ENCODE peak calls at places on chromosomes 11 and 22, in ten cellular contexts. W is brain microvascular endothelial cell; T is GM12865; U is right cardiac atrium; S is cardiac fibroblast; V is NCI-H2171; Z is foreskin fibroblast; F is AG10803; D is stimulated activated CD8-positive, alpha-beta memory T cell treated with anti-CD3 and anti-CD28 coated beads, Interleukin-15, amount 100 ng/mL, for 1 hour; B is COR-L47. Q is an unnamed sample.

GRCh38 chr22:22773979-22774738 is 113.5 kb upstream of the IGLL5 start:
- DNase-seq in W (no peak), T (peak; percentile 21), U (no peak), S (no peak), V (no peak), Z (no peak), F (no peak), D (no peak), B (no peak), Q (no peak)

GRCh38 chr22:49961601-49962011 is 1.0 kb downstream of the PIM3 start:
- DNase-seq in W (no peak), T (no peak), U (no peak), S (peak; percentile 51), V (no peak), Z (peak; percentile 36), F (no peak), D (no peak), B (no peak), Q (no peak)

GRCh38 chr11:120563698-120564572 is 52.4 kb downstream of the GRIK4 start:
- DNase-seq in W (no peak), T (no peak), U (peak; percentile 85), S (no peak), V (no peak), Z (no peak), F (no peak), D (no peak), B (peak; percentile 69), Q (no peak)

GRCh38 chr11:91981995-91982394 is 242.6 kb upstream of the FAT3 start:
- DNase-seq in W (peak; percentile 87), T (no peak), U (no peak), S (peak; percentile 94), V (no peak), Z (peak; percentile 92), F (peak; percentile 98), D (no peak), B (no peak), Q (peak; percentile 92)

GRCh38 chr22:38222797-38223119 is 21.0 kb downstream of the MAFF start:
- DNase-seq in W (no peak), T (no peak), U (no peak), S (no peak), V (no peak), Z (no peak), F (no peak), D (no peak), B (no peak), Q (no peak)

GRCh38 chr11:116958246-116958645 is 120.8 kb upstream of the APOA1 start:
- DNase-seq in W (no peak), T (no peak), U (no peak), S (peak; percentile 13), V (no peak), Z (peak; percentile 37), F (peak; percentile 33), D (no peak), B (no peak), Q (no peak)

GRCh38 chr11:108788565-108789199 is 123.8 kb downstream of the DDX10 start:
- DNase-seq in W (peak; percentile 50), T (peak; percentile 38), U (no peak), S (peak; percentile 68), V (no peak), Z (peak; percentile 71), F (peak; percentile 53), D (no peak), B (no peak), Q (peak; percentile 41)

GRCh38 chr11:45273509-45273908 is 12.6 kb downstream of the SYT13 start:
- DNase-seq in W (no peak), T (no peak), U (no peak), S (no peak), V (no peak), Z (no peak), F (no peak), D (no peak), B (no peak), Q (no peak)

GRCh38 chr11:97815667-97816066 is 1205.1 kb upstream of the CNTN5 start:
- DNase-seq in W (no peak), T (no peak), U (no peak), S (peak; percentile 63), V (no peak), Z (no peak), F (no peak), D (no peak), B (no peak), Q (no peak)

GRCh38 chr11:34425360-34425759 is 13.4 kb upstream of the CAT start:
- DNase-seq in W (no peak), T (no peak), U (no peak), S (no peak), V (no peak), Z (no peak), F (no peak), D (no peak), B (no peak), Q (no peak)

GRCh38 chr22:39021552-39022250 is 774 bp downstream of the APOBEC3D start:
- DNase-seq in W (no peak), T (no peak), U (no peak), S (no peak), V (no peak), Z (no peak), F (no peak), D (no peak), B (no peak), Q (no peak)

GRCh38 chr11:9607511-9607899 is 34.0 kb downstream of the WEE1 start:
- DNase-seq in W (no peak), T (no peak), U (no peak), S (no peak), V (no peak), Z (no peak), F (no peak), D (no peak), B (no peak), Q (no peak)

GRCh38 chr22:38098410-38099249 is 11.9 kb downstream of the BAIAP2L2 start:
- DNase-seq in W (peak; percentile 16), T (no peak), U (no peak), S (peak; percentile 46), V (no peak), Z (peak; percentile 70), F (peak; percentile 63), D (no peak), B (no peak), Q (no peak)